ENCODE peak calls at places on chromosomes 11 and 22, in nine cellular contexts. K is cardiac fibroblast; H is upper lobe of right lung; Z is NCI-H1417; D is effector CD4-positive, alpha-beta T cell; M is NCI-H446; I is glomerular endothelial cell; P is B cell; S is SK-MEL-5. O is an unnamed sample.
A peak's percentile ranks its signal among the peaks of the same experiment; 100 is the strongest.

GRCh38 chr11:104130161-104130560 is 33.8 kb downstream of the PDGFD start:
- DNase-seq in K (no peak), H (no peak), Z (no peak), D (no peak), M (no peak), I (no peak), P (no peak), S (peak; percentile 10), O (no peak)

GRCh38 chr22:46477967-46478635 is 59.3 kb downstream of the CELSR1 start:
- DNase-seq in K (no peak), H (no peak), Z (no peak), D (no peak), M (no peak), I (no peak), P (no peak), S (no peak), O (no peak)

GRCh38 chr22:37633082-37633692 is 6.3 kb upstream of the SH3BP1 start:
- DNase-seq in K (no peak), H (no peak), Z (no peak), D (no peak), M (no peak), I (no peak), P (peak; percentile 83), S (no peak), O (no peak)

GRCh38 chr11:121930004-121930965 is 185.7 kb downstream of the BLID start:
- DNase-seq in K (peak; percentile 12), H (peak; percentile 65), Z (no peak), D (no peak), M (no peak), I (no peak), P (peak; percentile 15), S (no peak), O (no peak)

GRCh38 chr11:35077709-35078695 is 61.0 kb upstream of the CD44 start:
- DNase-seq in K (peak; percentile 74), H (no peak), Z (no peak), D (peak; percentile 48), M (no peak), I (peak; percentile 41), P (peak; percentile 24), S (no peak), O (no peak)

GRCh38 chr11:27234043-27234668 is 128.9 kb downstream of the CCDC34 start:
- DNase-seq in K (peak; percentile 91), H (no peak), Z (peak; percentile 85), D (no peak), M (no peak), I (no peak), P (no peak), S (peak; percentile 36), O (peak; percentile 89)

GRCh38 chr11:29293825-29294224 is 723.0 kb downstream of the KCNA4 start:
- DNase-seq in K (peak; percentile 90), H (no peak), Z (no peak), D (no peak), M (no peak), I (no peak), P (no peak), S (peak; percentile 94), O (no peak)

GRCh38 chr11:112513417-112513816 is 252.8 kb upstream of the PLET1 start:
- DNase-seq in K (no peak), H (no peak), Z (peak; percentile 52), D (no peak), M (no peak), I (no peak), P (no peak), S (no peak), O (no peak)

GRCh38 chr22:49979587-49980264 is 19.2 kb downstream of the PIM3 start:
- DNase-seq in K (peak; percentile 64), H (peak; percentile 64), Z (peak; percentile 44), D (no peak), M (no peak), I (no peak), P (peak; percentile 29), S (peak; percentile 84), O (peak; percentile 68)

O was measured in posterior vena cava.